ENCODE peak calls at places on chromosomes 12 and 14, in four cellular contexts. D is activated CD8-positive, alpha-beta memory T cell treated with anti-CD3 and anti-CD28 coated beads, Interleukin-2, amount 10 ng/mL, durations not matched to agents 7 days and 5 days; Y is H9; U is cardiac fibroblast. S is an unnamed sample.

GRCh38 chr12:1643056-1643455 is 14.0 kb downstream of the WNT5B start:
- DNase-seq in Y (no peak), D (no peak), U (no peak), S (no peak)

GRCh38 chr14:21044106-21044618 is 2.0 kb downstream of the RNASE7 start:
- DNase-seq in U (no peak), Y (no peak), D (no peak), S (peak)

GRCh38 chr12:53060721-53061276 is 10.9 kb downstream of the TNS2 start:
- DNase-seq in D (no peak), Y (no peak), U (no peak), S (peak)

GRCh38 chr14:80316426-80316825 is 105.1 kb upstream of the DIO2 start:
- DNase-seq in Y (no peak), D (no peak), U (no peak), S (no peak)

GRCh38 chr12:121240484-121241202 is 30.7 kb downstream of the P2RX4 start:
- DNase-seq in D (peak), U (no peak), Y (peak), S (peak)

GRCh38 chr14:92352158-92352985 is 29.4 kb downstream of the SLC24A4 start:
- DNase-seq in D (peak), Y (peak), U (peak), S (no peak)

GRCh38 chr12:29599397-29599796 is 101.9 kb upstream of the OVCH1 start:
- DNase-seq in U (peak), Y (no peak), D (no peak), S (no peak)

GRCh38 chr12:52415870-52416750 is 10.0 kb upstream of the KRT82 start:
- DNase-seq in D (no peak), U (peak), Y (no peak), S (peak)

GRCh38 chr14:77062261-77062660 is 33.8 kb upstream of the IRF2BPL start:
- DNase-seq in U (no peak), Y (no peak), D (no peak), S (no peak)

GRCh38 chr12:1797011-1797901 is 23.1 kb upstream of the LRTM2 start:
- DNase-seq in D (peak), U (no peak), Y (peak), S (peak)

GRCh38 chr12:57182918-57183575 is 33.5 kb upstream of the NXPH4 start:
- DNase-seq in U (peak), Y (peak), D (peak), S (peak)

GRCh38 chr14:101078892-101079221 is 175.3 kb upstream of the RTL1 start:
- DNase-seq in Y (no peak), D (peak), U (no peak), S (no peak)

GRCh38 chr12:94644622-94645021 is 5.7 kb downstream of the TMCC3 start:
- DNase-seq in U (peak), Y (no peak), D (no peak), S (no peak)

GRCh38 chr14:92460916-92461579 is 52.5 kb upstream of the RIN3 start:
- DNase-seq in U (peak), D (peak), Y (peak), S (peak)

GRCh38 chr14:73365727-73366126 is 92.6 kb downstream of the NUMB start:
- DNase-seq in D (no peak), Y (no peak), U (peak), S (no peak)

GRCh38 chr12:74538491-74539258 is 1.0 kb downstream of the ATXN7L3B start:
- DNase-seq in U (peak), Y (no peak), D (peak), S (no peak)

GRCh38 chr12:124646385-124647230 is 79.2 kb upstream of the NCOR2 start:
- DNase-seq in Y (no peak), D (no peak), U (no peak), S (no peak)

GRCh38 chr12:126385785-126386184 is 1320.5 kb downstream of the AACS start:
- DNase-seq in D (no peak), Y (no peak), U (peak), S (no peak)

GRCh38 chr14:101410126-101410525 is 151.2 kb upstream of the DIO3 start:
- DNase-seq in U (no peak), Y (no peak), D (no peak), S (no peak)

GRCh38 chr12:19227880-19228210 is 98.3 kb downstream of the PLEKHA5 start:
- DNase-seq in U (no peak), D (no peak), Y (no peak), S (no peak)

GRCh38 chr12:10497602-10498001 is 8.1 kb upstream of the EIF2S3B start:
- DNase-seq in D (peak), Y (no peak), U (peak), S (no peak)

S was measured in heart left ventricle.